ENCODE peak calls at places on chromosomes 7 and 10, in seven cellular contexts. J is colonic mucosa, T is AG04449, P is fibroblast of the aortic adventitia, I is uterus, F is cardiac fibroblast, L is H7. K is an unnamed sample.

GRCh38 chr10:127992376-127992775 is 85.5 kb downstream of the PTPRE start:
- DNase-seq in J (no peak), T (no peak), P (no peak), I (no peak), F (no peak), L (no peak), K (no peak)

GRCh38 chr10:100482181-100482833 is 19.5 kb downstream of the WNT8B start:
- DNase-seq in J (peak; percentile 63), T (no peak), P (peak; percentile 68), I (peak; percentile 52), F (peak; percentile 74), L (peak; percentile 90), K (peak; percentile 76)

GRCh38 chr7:19713676-19714075 is 4.8 kb upstream of the POLR1F start:
- DNase-seq in J (no peak), T (peak; percentile 2), P (peak; percentile 73), I (no peak), F (peak; percentile 70), L (no peak), K (peak; percentile 69)

GRCh38 chr10:29720149-29720548 is 85.4 kb upstream of the SVIL start:
- DNase-seq in J (no peak), T (no peak), P (no peak), I (no peak), F (no peak), L (no peak), K (no peak)

GRCh38 chr10:105742184-105742583 is 1101.1 kb downstream of the SORCS3 start:
- DNase-seq in J (peak; percentile 23), T (no peak), P (no peak), I (no peak), F (no peak), L (no peak), K (no peak)

GRCh38 chr7:47458057-47458456 is 123.9 kb downstream of the TNS3 start:
- DNase-seq in J (no peak), T (peak; percentile 36), P (peak; percentile 85), I (peak; percentile 76), F (peak; percentile 92), L (no peak), K (peak; percentile 79)

GRCh38 chr10:100697070-100697469 is 48.3 kb upstream of the PAX2 start:
- DNase-seq in J (no peak), T (peak; percentile 2), P (peak; percentile 59), I (no peak), F (peak; percentile 73), L (no peak), K (peak; percentile 65)

GRCh38 chr7:36851382-36851781 is 127.1 kb upstream of the AOAH start:
- DNase-seq in J (no peak), T (no peak), P (no peak), I (no peak), F (no peak), L (no peak), K (no peak)

GRCh38 chr7:82105463-82105862 is 335.6 kb upstream of the HGF start:
- DNase-seq in J (no peak), T (peak; percentile 29), P (peak; percentile 53), I (no peak), F (peak; percentile 93), L (no peak), K (peak; percentile 79)

GRCh38 chr7:41187322-41187721 is 515.6 kb downstream of the INHBA start:
- DNase-seq in J (no peak), T (no peak), P (no peak), I (no peak), F (peak; percentile 42), L (no peak), K (no peak)

GRCh38 chr7:90487808-90488207 is 18.4 kb downstream of the PTTG1IP2 start:
- DNase-seq in J (no peak), T (no peak), P (no peak), I (no peak), F (no peak), L (no peak), K (no peak)

GRCh38 chr7:79211724-79212123 is 241.7 kb downstream of the MAGI2 start:
- DNase-seq in J (no peak), T (no peak), P (peak; percentile 3), I (no peak), F (peak; percentile 31), L (no peak), K (peak; percentile 6)

GRCh38 chr7:40673285-40673684 is 538.5 kb downstream of the SUGCT start:
- DNase-seq in J (no peak), T (peak; percentile 28), P (peak; percentile 80), I (no peak), F (peak; percentile 85), L (no peak), K (peak; percentile 77)

GRCh38 chr7:33339074-33339805 is 209.9 kb downstream of the BBS9 start:
- DNase-seq in J (no peak), T (no peak), P (peak; percentile 33), I (no peak), F (peak; percentile 8), L (no peak), K (no peak)

GRCh38 chr10:3339531-3339950 is 167.0 kb upstream of the PITRM1 start:
- DNase-seq in J (no peak), T (no peak), P (no peak), I (no peak), F (peak; percentile 38), L (no peak), K (no peak)

GRCh38 chr7:91196058-91196457 is 68.2 kb upstream of the FZD1 start:
- DNase-seq in J (no peak), T (no peak), P (no peak), I (no peak), F (no peak), L (no peak), K (no peak)

GRCh38 chr7:132141109-132141508 is 435.2 kb downstream of the PLXNA4 start:
- DNase-seq in J (no peak), T (no peak), P (peak; percentile 68), I (no peak), F (no peak), L (no peak), K (peak; percentile 18)

DNA sequence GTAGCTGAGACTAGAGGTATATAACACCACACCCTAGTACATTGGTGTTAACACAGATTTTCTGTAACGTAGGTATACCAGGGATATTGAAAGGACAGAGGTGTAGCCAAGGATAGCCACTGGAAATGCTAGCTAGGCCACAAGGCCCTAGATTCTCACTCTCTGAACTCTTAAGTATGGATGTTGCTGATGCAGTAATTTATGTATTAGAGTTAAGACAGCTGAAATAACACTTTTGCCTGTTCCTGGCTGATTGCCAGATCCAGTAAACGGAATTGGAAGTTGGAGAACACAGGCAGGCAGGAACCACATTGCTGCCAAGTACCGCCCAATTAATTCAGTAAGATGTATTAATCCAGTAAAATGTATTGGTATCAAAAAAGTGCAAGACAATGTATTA is 1.8 kb downstream of the CALU start:
- DNase-seq in J (no peak), T (no peak), P (peak; percentile 66), I (no peak), F (peak; percentile 62), L (no peak), K (peak; percentile 37)
- H3K4me3 ChIP-seq in J (peak overlapping the region; percentile 96), T (peak overlapping the region; percentile 97), P (peak overlapping the region; percentile 94), I (peak overlapping the region; percentile 99), F (peak overlapping the region; percentile 95), L (no peak overlapping the region), K (peak overlapping the region; percentile 92)

GRCh38 chr7:55532150-55532917 is 40.0 kb downstream of the VOPP1 start:
- DNase-seq in J (no peak), T (no peak), P (no peak), I (no peak), F (no peak), L (peak; percentile 15), K (no peak)
- H3K4me3 ChIP-seq in J (no peak overlapping the region), T (no peak overlapping the region), P (no peak overlapping the region), I (no peak overlapping the region), F (no peak overlapping the region), L (no peak overlapping the region), K (no peak overlapping the region)

GRCh38 chr7:75966209-75966961 is 28.0 kb downstream of the TMEM120A start:
- DNase-seq in J (peak; percentile 42), T (no peak), P (peak; percentile 51), I (peak; percentile 78), F (peak; percentile 38), L (no peak), K (no peak)
- H3K4me3 ChIP-seq in J (no peak overlapping the region), T (no peak overlapping the region), P (no peak overlapping the region), I (peak overlapping the region; percentile 23), F (no peak overlapping the region), L (no peak overlapping the region), K (no peak overlapping the region)

GRCh38 chr10:70925377-70926214 is 37.2 kb upstream of the PCBD1 start:
- DNase-seq in J (peak; percentile 32), T (no peak), P (peak; percentile 20), I (peak; percentile 61), F (peak; percentile 36), L (peak; percentile 98), K (peak; percentile 22)
- H3K4me3 ChIP-seq in J (no peak overlapping the region), T (no peak overlapping the region), P (no peak overlapping the region), I (no peak overlapping the region), F (no peak overlapping the region), L (no peak overlapping the region), K (no peak overlapping the region)

DNA sequence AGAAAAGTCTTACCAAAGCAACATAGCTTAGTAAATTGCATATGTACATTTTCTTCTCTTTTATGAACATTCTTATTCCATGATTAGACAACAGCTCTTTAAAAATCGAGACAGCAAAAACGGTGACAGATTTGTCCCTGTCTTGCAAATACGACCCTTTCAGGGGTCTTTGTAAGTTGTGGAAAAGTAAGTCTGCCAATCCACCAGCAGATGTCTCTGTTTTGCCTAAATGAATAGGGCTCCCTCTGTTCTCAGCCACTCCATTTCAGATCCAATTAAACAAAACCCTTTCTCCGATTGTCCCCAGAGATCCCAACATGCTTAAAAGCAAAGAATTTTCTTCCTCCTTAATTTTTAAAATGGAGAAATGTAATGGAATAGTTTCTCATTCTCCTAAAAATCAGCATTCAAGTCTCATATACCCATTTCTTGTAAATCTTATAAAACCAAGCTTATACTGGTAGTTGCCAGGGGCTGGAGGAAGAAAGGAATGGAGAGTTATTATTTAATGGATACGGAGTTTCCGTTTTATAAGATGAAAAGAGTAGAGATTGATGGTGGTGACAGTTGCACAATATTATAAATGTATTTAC is 61.0 kb upstream of the NFE2L3 start:
- DNase-seq in J (no peak), T (peak; percentile 26), P (peak; percentile 81), I (no peak), F (peak; percentile 79), L (peak; percentile 78), K (peak; percentile 81)
- H3K4me3 ChIP-seq in J (no peak overlapping the region), T (no peak overlapping the region), P (no peak overlapping the region), I (no peak overlapping the region), F (no peak overlapping the region), L (no peak overlapping the region), K (no peak overlapping the region)